ENCODE peak calls at places on chromosomes 4 and X, in ten cellular contexts. S is pancreas, O is stomach, B is H1, L is Peyer's patch, Z is heart left ventricle, F is GM23338, C is aorta, K is AG04450, Y is uterus. U is an unnamed sample.
A peak's percentile ranks its signal among the peaks of the same experiment; 100 is the strongest.

GRCh38 chrX:49176421-49177326 is 5.0 kb downstream of the PLP2 start:
- DNase-seq in S (no peak), O (no peak), B (no peak), L (no peak), Z (no peak), F (no peak), C (no peak), K (no peak), Y (no peak), U (no peak)

GRCh38 chr4:147110473-147110872 is 164.8 kb upstream of the TTC29 start:
- DNase-seq in S (no peak), O (no peak), B (no peak), L (no peak), Z (no peak), F (no peak), C (no peak), K (no peak), Y (no peak), U (no peak)

GRCh38 chrX:56033495-56034180 is 198.5 kb upstream of the KLF8 start:
- DNase-seq in S (no peak), O (no peak), B (no peak), L (no peak), Z (no peak), F (no peak), C (no peak), K (no peak), Y (no peak), U (no peak)

GRCh38 chr4:170193496-170193895 is 103.7 kb upstream of the AADAT start:
- DNase-seq in S (no peak), O (no peak), B (no peak), L (no peak), Z (no peak), F (no peak), C (no peak), K (no peak), Y (no peak), U (no peak)

GRCh38 chrX:112840382-112841113 is at the start of gene AMOT:
- DNase-seq in S (peak; percentile 72), O (peak; percentile 71), B (peak; percentile 58), L (peak; percentile 83), Z (peak; percentile 82), F (peak; percentile 84), C (peak; percentile 88), K (no peak), Y (peak; percentile 79), U (peak; percentile 48)

GRCh38 chr4:74364649-74365491 is at the start of gene EREG:
- DNase-seq in S (peak; percentile 19), O (no peak), B (peak; percentile 50), L (peak; percentile 64), Z (peak; percentile 25), F (peak; percentile 94), C (peak; percentile 55), K (no peak), Y (peak; percentile 13), U (no peak)

GRCh38 chr4:163495900-163496299 is 1.4 kb downstream of the TMA16 start:
- DNase-seq in S (no peak), O (no peak), B (no peak), L (no peak), Z (no peak), F (no peak), C (no peak), K (no peak), Y (no peak), U (no peak)

GRCh38 chr4:108034560-108034959 is 44.9 kb downstream of the HADH start:
- DNase-seq in S (no peak), O (no peak), B (no peak), L (no peak), Z (no peak), F (no peak), C (no peak), K (no peak), Y (no peak), U (no peak)

GRCh38 chrX:150902434-150903109 is 4.1 kb upstream of the CD99L2 start:
- DNase-seq in S (no peak), O (no peak), B (peak; percentile 94), L (no peak), Z (no peak), F (peak; percentile 93), C (no peak), K (no peak), Y (no peak), U (no peak)

GRCh38 chrX:40209951-40210617 is 112.3 kb upstream of the BCOR start:
- DNase-seq in S (no peak), O (no peak), B (no peak), L (no peak), Z (no peak), F (no peak), C (no peak), K (no peak), Y (no peak), U (no peak)

GRCh38 chr4:37893164-37893563 is 2.3 kb downstream of the TBC1D1 start:
- DNase-seq in S (no peak), O (no peak), B (no peak), L (no peak), Z (no peak), F (no peak), C (no peak), K (no peak), Y (no peak), U (no peak)

GRCh38 chrX:72121381-72121780 is 10.3 kb downstream of the RTL5 start:
- DNase-seq in S (no peak), O (peak; percentile 49), B (no peak), L (no peak), Z (peak; percentile 64), F (no peak), C (peak; percentile 84), K (peak; percentile 23), Y (peak; percentile 45), U (no peak)

GRCh38 chrX:50495616-50496015 is 25.0 kb upstream of the DGKK start:
- DNase-seq in S (peak; percentile 21), O (no peak), B (no peak), L (no peak), Z (peak; percentile 35), F (no peak), C (no peak), K (no peak), Y (peak; percentile 13), U (no peak)

GRCh38 chr4:74438661-74439060 is 6.3 kb upstream of the AREG start:
- DNase-seq in S (no peak), O (no peak), B (no peak), L (no peak), Z (no peak), F (no peak), C (no peak), K (no peak), Y (no peak), U (no peak)

GRCh38 chr4:5962416-5962815 is 55.8 kb downstream of the C4orf50 start:
- DNase-seq in S (no peak), O (no peak), B (no peak), L (no peak), Z (no peak), F (no peak), C (no peak), K (no peak), Y (no peak), U (peak; percentile 56)

GRCh38 chr4:5964030-5964429 is 54.2 kb downstream of the C4orf50 start:
- DNase-seq in S (no peak), O (no peak), B (no peak), L (no peak), Z (no peak), F (no peak), C (no peak), K (no peak), Y (no peak), U (no peak)

GRCh38 chr4:5963611-5964010 is 54.6 kb downstream of the C4orf50 start:
- DNase-seq in S (no peak), O (no peak), B (no peak), L (no peak), Z (no peak), F (peak; percentile 49), C (no peak), K (no peak), Y (no peak), U (no peak)

GRCh38 chr4:5967783-5968182 is 50.4 kb downstream of the C4orf50 start:
- DNase-seq in S (no peak), O (peak; percentile 4), B (no peak), L (no peak), Z (no peak), F (peak; percentile 42), C (no peak), K (no peak), Y (no peak), U (no peak)

GRCh38 chr4:5965225-5965624 is 53.0 kb downstream of the C4orf50 start:
- DNase-seq in S (no peak), O (no peak), B (no peak), L (no peak), Z (no peak), F (no peak), C (no peak), K (no peak), Y (no peak), U (no peak)
- H3K27me3 ChIP-seq in S (no peaks in the 10 kb centered on the region), O (peaks cover 5% of the 10 kb centered on the region), B (no peaks in the 10 kb centered on the region), L (no peaks in the 10 kb centered on the region), Z (peaks cover 39% of the 10 kb centered on the region), F (no peaks in the 10 kb centered on the region), C (no peaks in the 10 kb centered on the region), K (peaks cover 4% of the 10 kb centered on the region), Y (no peaks in the 10 kb centered on the region), U (no peaks in the 10 kb centered on the region)

DNA sequence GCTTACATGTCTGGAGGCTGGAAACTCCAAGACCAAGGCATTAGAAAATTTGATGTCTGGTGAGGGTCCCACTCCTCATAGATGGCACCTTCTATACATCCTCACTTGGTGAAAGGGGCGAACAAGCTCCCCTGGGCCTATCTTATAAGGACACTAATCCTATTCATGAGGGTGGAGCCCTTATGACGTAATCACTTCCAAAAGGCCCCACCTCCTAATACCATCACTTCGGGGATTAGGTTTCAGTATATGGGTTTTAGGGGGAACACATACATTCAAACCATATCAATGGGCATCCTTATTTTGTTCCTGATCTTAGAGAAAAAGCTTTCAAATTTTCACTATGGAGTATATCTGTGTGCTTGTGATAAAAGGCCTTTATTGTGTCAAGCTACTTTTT is 39.0 kb upstream of the ALG13 start:
- DNase-seq in S (no peak), O (no peak), B (no peak), L (no peak), Z (no peak), F (no peak), C (no peak), K (no peak), Y (no peak), U (no peak)
- H3K27me3 ChIP-seq in S (no peaks in the 10 kb centered on the region), O (no peaks in the 10 kb centered on the region), B (no peaks in the 10 kb centered on the region), L (no peaks in the 10 kb centered on the region), Z (no peaks in the 10 kb centered on the region), F (no peaks in the 10 kb centered on the region), C (no peaks in the 10 kb centered on the region), K (no peaks in the 10 kb centered on the region), Y (no peaks in the 10 kb centered on the region), U (no peaks in the 10 kb centered on the region)

DNA sequence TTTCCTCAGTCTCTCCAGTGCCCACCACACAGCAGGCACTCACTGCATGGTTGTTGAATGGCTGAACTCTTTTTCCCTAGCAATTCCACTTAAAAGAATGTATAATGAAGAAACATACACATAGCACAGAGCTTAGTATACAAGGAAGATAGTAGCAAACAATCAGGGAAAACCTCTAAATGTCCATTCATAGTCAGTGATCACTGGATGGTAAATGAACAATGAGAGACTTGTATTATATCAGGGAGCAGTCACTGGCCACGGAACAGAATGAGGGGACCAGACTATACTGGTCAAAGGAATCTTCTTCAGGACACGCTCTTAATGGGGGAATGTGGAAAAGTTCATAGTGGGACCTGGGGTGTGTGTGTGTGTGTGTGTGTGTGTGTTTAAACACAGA is 43.6 kb upstream of the FAM156A start:
- DNase-seq in S (no peak), O (no peak), B (no peak), L (no peak), Z (no peak), F (no peak), C (no peak), K (no peak), Y (no peak), U (no peak)
- H3K27me3 ChIP-seq in S (no peaks in the 10 kb centered on the region), O (peaks cover 44% of the 10 kb centered on the region), B (peaks cover 4% of the 10 kb centered on the region), L (no peaks in the 10 kb centered on the region), Z (no peaks in the 10 kb centered on the region), F (peaks cover 30% of the 10 kb centered on the region), C (no peaks in the 10 kb centered on the region), K (peaks cover 4% of the 10 kb centered on the region), Y (no peaks in the 10 kb centered on the region), U (peaks cover 87% of the 10 kb centered on the region)

GRCh38 chrX:53086464-53086863 is 4.3 kb downstream of the TSPYL2 start:
- DNase-seq in S (peak; percentile 72), O (peak; percentile 63), B (no peak), L (peak; percentile 72), Z (peak; percentile 63), F (no peak), C (no peak), K (no peak), Y (peak; percentile 60), U (peak; percentile 57)
- H3K27me3 ChIP-seq in S (no peaks in the 10 kb centered on the region), O (peaks cover 9% of the 10 kb centered on the region), B (no peaks in the 10 kb centered on the region), L (no peaks in the 10 kb centered on the region), Z (no peaks in the 10 kb centered on the region), F (no peaks in the 10 kb centered on the region), C (no peaks in the 10 kb centered on the region), K (no peaks in the 10 kb centered on the region), Y (no peaks in the 10 kb centered on the region), U (peaks cover 56% of the 10 kb centered on the region)